ENCODE peak calls at places on chromosomes 6 and 20, in eight cellular contexts. X is stomach; C is activated CD8-positive, alpha-beta T cell treated with anti-CD3 and anti-CD28 coated beads for 36 hours; W is head of caudate nucleus; Z is progenitor cell of endocrine pancreas; B is WTC11; O is NCI-H510A treated with DMSO at 0.1 percent for 48 hours; T is bronchial epithelial cell. P is an unnamed sample.

GRCh38 chr6:45500924-45501816 is 123.4 kb upstream of the SUPT3H start:
- DNase-seq in X (no peak), C (no peak), W (no peak), Z (no peak), B (peak; percentile 30), O (no peak), T (no peak), P (peak; percentile 87)

GRCh38 chr6:158894192-158894591 is 75.0 kb upstream of the EZR start:
- DNase-seq in X (no peak), C (no peak), W (no peak), Z (no peak), B (no peak), O (no peak), T (peak; percentile 82), P (peak; percentile 89)

GRCh38 chr20:22763257-22763906 is 179.0 kb upstream of the FOXA2 start:
- DNase-seq in X (peak; percentile 60), C (no peak), W (no peak), Z (no peak), B (no peak), O (no peak), T (peak; percentile 89), P (no peak)

GRCh38 chr6:16078064-16078463 is 50.8 kb upstream of the MYLIP start:
- DNase-seq in X (no peak), C (no peak), W (no peak), Z (no peak), B (no peak), O (no peak), T (no peak), P (no peak)

GRCh38 chr6:156933201-156934053 is 156.2 kb downstream of the ARID1B start:
- DNase-seq in X (peak; percentile 80), C (peak; percentile 27), W (no peak), Z (peak; percentile 28), B (peak; percentile 31), O (peak; percentile 81), T (peak; percentile 34), P (peak; percentile 50)

GRCh38 chr6:53894086-53894485 is 99.3 kb downstream of the LRRC1 start:
- DNase-seq in X (no peak), C (peak; percentile 81), W (no peak), Z (no peak), B (no peak), O (peak; percentile 98), T (peak; percentile 57), P (no peak)

GRCh38 chr6:52376763-52377162 is 14.8 kb downstream of the PAQR8 start:
- DNase-seq in X (no peak), C (no peak), W (peak; percentile 53), Z (no peak), B (no peak), O (no peak), T (no peak), P (no peak)

GRCh38 chr6:7178280-7178679 is 70.5 kb downstream of the RREB1 start:
- DNase-seq in X (no peak), C (no peak), W (no peak), Z (no peak), B (no peak), O (no peak), T (no peak), P (no peak)

GRCh38 chr6:156256161-156256560 is 521.0 kb upstream of the ARID1B start:
- DNase-seq in X (no peak), C (peak; percentile 32), W (no peak), Z (no peak), B (no peak), O (no peak), T (no peak), P (no peak)

GRCh38 chr6:105453968-105454367 is 51.1 kb upstream of the PREP start:
- DNase-seq in X (no peak), C (no peak), W (no peak), Z (no peak), B (no peak), O (no peak), T (no peak), P (no peak)

GRCh38 chr6:96943535-96943934 is 19.0 kb downstream of the KLHL32 start:
- DNase-seq in X (no peak), C (no peak), W (no peak), Z (no peak), B (no peak), O (no peak), T (no peak), P (no peak)

GRCh38 chr20:61757-62156 is 25.7 kb upstream of the DEFB125 start:
- DNase-seq in X (no peak), C (no peak), W (no peak), Z (no peak), B (no peak), O (no peak), T (no peak), P (no peak)

GRCh38 chr6:71585472-71585871 is 296.9 kb downstream of the OGFRL1 start:
- DNase-seq in X (no peak), C (no peak), W (no peak), Z (no peak), B (no peak), O (no peak), T (no peak), P (no peak)

GRCh38 chr6:135701426-135701825 is 150.1 kb upstream of the PDE7B start:
- DNase-seq in X (no peak), C (no peak), W (no peak), Z (no peak), B (no peak), O (no peak), T (peak; percentile 10), P (no peak)

GRCh38 chr6:105553174-105553573 is 150.3 kb upstream of the PREP start:
- DNase-seq in X (no peak), C (no peak), W (no peak), Z (no peak), B (no peak), O (no peak), T (peak; percentile 94), P (no peak)

GRCh38 chr6:593139-593906 is 63.6 kb downstream of the HUS1B start:
- DNase-seq in X (peak; percentile 58), C (peak; percentile 85), W (peak; percentile 63), Z (peak; percentile 35), B (peak; percentile 33), O (peak; percentile 41), T (peak; percentile 48), P (peak; percentile 82)

GRCh38 chr20:38392356-38392755 is 42.8 kb downstream of the SNHG17 start:
- DNase-seq in X (no peak), C (no peak), W (no peak), Z (no peak), B (no peak), O (no peak), T (peak; percentile 11), P (peak; percentile 44)

GRCh38 chr20:38434310-38434741 is 802 bp downstream of the SNHG17 start:
- DNase-seq in X (no peak), C (peak; percentile 30), W (no peak), Z (no peak), B (no peak), O (no peak), T (no peak), P (peak; percentile 21)

GRCh38 chr6:157985378-157986155 is 3.9 kb downstream of the SYNJ2 start:
- DNase-seq in X (no peak), C (no peak), W (no peak), Z (no peak), B (no peak), O (no peak), T (no peak), P (peak; percentile 40)

P was measured in GM23338.